ENCODE peak calls at places on chromosomes 2 and 18, in eight cellular contexts. I, B, Z, L, J, T, Q and E are unnamed samples. For H3K27me3, the result is how much of the 10 kb centered on the place peaks cover.

GRCh38 chr2:3730646-3731045 is 27.3 kb downstream of the DCDC2C start:
- DNase-seq in J (no peak), Z (no peak), L (no peak), B (no peak), I (no peak), Q (peak), T (no peak), E (no peak)

GRCh38 chr2:23506460-23507266 is 121.7 kb downstream of the KLHL29 start:
- DNase-seq in B (no peak), L (no peak), I (no peak), J (no peak), Z (no peak), T (no peak), Q (no peak), E (no peak)

GRCh38 chr18:72768681-72769229 is 99.0 kb downstream of the NETO1 start:
- DNase-seq in T (no peak), I (no peak), J (no peak), L (no peak), Q (no peak), B (no peak), Z (no peak), E (no peak)

GRCh38 chr2:152407204-152407721 is 72.3 kb downstream of the FMNL2 start:
- DNase-seq in I (peak), Q (peak), Z (no peak), B (peak), L (no peak), T (no peak), J (no peak), E (no peak)

GRCh38 chr2:5322414-5322813 is 369.8 kb upstream of the SOX11 start:
- DNase-seq in B (no peak), J (no peak), Q (no peak), Z (no peak), I (no peak), T (no peak), L (no peak), E (no peak)

GRCh38 chr18:3725100-3725499 is 275.1 kb downstream of the TGIF1 start:
- DNase-seq in B (no peak), I (no peak), Q (no peak), J (no peak), T (no peak), L (no peak), Z (no peak), E (no peak)

GRCh38 chr2:177693658-177694334 is 301.2 kb downstream of the AGPS start:
- DNase-seq in I (no peak), Z (no peak), Q (no peak), J (no peak), L (no peak), T (no peak), B (no peak), E (no peak)

GRCh38 chr2:237998530-237998929 is 31.7 kb downstream of the UBE2F start:
- DNase-seq in I (no peak), J (no peak), Z (no peak), Q (peak), B (no peak), T (no peak), L (no peak), E (no peak)

GRCh38 chr2:113876503-113877387 is 13.1 kb upstream of the ACTR3 start:
- DNase-seq in L (peak), B (peak), Q (no peak), T (peak), I (no peak), Z (no peak), J (no peak), E (peak)

GRCh38 chr2:64804651-64805050 is 150.9 kb upstream of the SERTAD2 start:
- DNase-seq in I (no peak), B (no peak), Q (no peak), L (no peak), Z (no peak), T (no peak), J (no peak), E (no peak)

GRCh38 chr2:109226128-109226527 is 97.1 kb downstream of the SH3RF3 start:
- DNase-seq in T (no peak), I (no peak), Z (peak), Q (no peak), B (peak), L (no peak), J (no peak), E (no peak)

GRCh38 chr2:19865151-19865550 is 36.6 kb downstream of the TTC32 start:
- DNase-seq in I (no peak), T (no peak), Q (no peak), Z (no peak), L (no peak), B (no peak), J (no peak), E (no peak)

GRCh38 chr2:147149589-147150245 is 695.1 kb upstream of the ACVR2A start:
- DNase-seq in Q (peak), L (peak), J (no peak), B (no peak), I (no peak), T (no peak), Z (no peak), E (no peak)

GRCh38 chr18:72601481-72601880 is 57.3 kb upstream of the CBLN2 start:
- DNase-seq in I (no peak), Q (no peak), L (no peak), B (no peak), J (no peak), T (no peak), Z (no peak), E (no peak)

GRCh38 chr18:42909095-42909494 is 206.4 kb downstream of the RIT2 start:
- DNase-seq in L (no peak), J (no peak), T (no peak), I (no peak), Q (no peak), Z (no peak), B (no peak), E (no peak)

GRCh38 chr2:236871500-236872001 is 214.1 kb upstream of the COPS8 start:
- DNase-seq in Q (peak), T (peak), L (no peak), I (peak), B (peak), J (peak), Z (peak), E (peak)

GRCh38 chr2:221767106-221767878 is 195.2 kb upstream of the EPHA4 start:
- DNase-seq in L (no peak), Z (no peak), I (no peak), B (no peak), T (no peak), Q (peak), J (no peak), E (no peak)

GRCh38 chr18:44758821-44759624 is 78.3 kb downstream of the SETBP1 start:
- DNase-seq in Q (no peak), B (no peak), Z (no peak), I (no peak), L (no peak), J (no peak), T (no peak), E (no peak)

GRCh38 chr18:9627642-9628041 is 13.3 kb upstream of the PPP4R1 start:
- DNase-seq in J (no peak), B (no peak), I (no peak), Q (peak), L (no peak), T (no peak), Z (no peak), E (no peak)

GRCh38 chr18:55953326-55953725 is 365.3 kb upstream of the TCF4 start:
- DNase-seq in Z (no peak), J (no peak), T (no peak), I (no peak), L (no peak), B (no peak), Q (no peak), E (no peak)

GRCh38 chr2:3968736-3969135 is 265.4 kb downstream of the DCDC2C start:
- DNase-seq in Z (no peak), Q (no peak), T (no peak), B (no peak), I (no peak), L (no peak), J (peak), E (peak)

GRCh38 chr2:190486037-190486623 is 48.4 kb downstream of the NEMP2 start:
- DNase-seq in B (no peak), Q (peak), Z (no peak), J (no peak), I (no peak), T (no peak), L (no peak), E (no peak)

GRCh38 chr18:9708057-9708881 is at the start of gene RAB31:
- DNase-seq in I (peak), J (peak), T (peak), Z (peak), L (peak), Q (peak), B (peak), E (peak)

GRCh38 chr2:150598383-150598782 is 110.9 kb upstream of the RND3 start:
- DNase-seq in B (no peak), Z (no peak), I (no peak), J (no peak), T (peak), Q (no peak), L (no peak), E (no peak)

GRCh38 chr2:216160786-216161185 is 51.6 kb downstream of the XRCC5 start:
- DNase-seq in L (no peak), T (no peak), I (no peak), B (no peak), J (no peak), Z (no peak), Q (no peak), E (no peak)

GRCh38 chr2:49490710-49491109 is 336.4 kb upstream of the FSHR start:
- DNase-seq in T (peak), Z (no peak), I (peak), B (peak), J (no peak), L (peak), Q (peak), E (no peak)

GRCh38 chr2:54619660-54620231 is 103.7 kb upstream of the EML6 start:
- DNase-seq in Z (no peak), B (no peak), L (no peak), Q (no peak), J (no peak), T (peak), I (no peak), E (no peak)
- H3K27ac ChIP-seq in Z (peak), B (peak), L (peak), Q (no peak), J (no peak), T (peak), I (peak), E (peak)

GRCh38 chr2:26578581-26578980 is 62.6 kb downstream of the CIB4 start:
- DNase-seq in I (no peak), T (no peak), Q (no peak), B (no peak), Z (no peak), J (no peak), L (no peak), E (no peak)

GRCh38 chr2:26574900-26575560 is 66.1 kb downstream of the CIB4 start:
- DNase-seq in J (no peak), I (no peak), L (no peak), T (no peak), Q (no peak), Z (no peak), B (no peak), E (no peak)

GRCh38 chr2:26575836-26576564 is 65.2 kb downstream of the CIB4 start:
- DNase-seq in B (no peak), I (no peak), Q (no peak), J (no peak), T (no peak), Z (no peak), L (no peak), E (no peak)

GRCh38 chr2:26577442-26578433 is 63.4 kb downstream of the CIB4 start:
- DNase-seq in B (peak), T (peak), I (peak), Q (peak), L (peak), J (peak), Z (no peak), E (peak)

DNA sequence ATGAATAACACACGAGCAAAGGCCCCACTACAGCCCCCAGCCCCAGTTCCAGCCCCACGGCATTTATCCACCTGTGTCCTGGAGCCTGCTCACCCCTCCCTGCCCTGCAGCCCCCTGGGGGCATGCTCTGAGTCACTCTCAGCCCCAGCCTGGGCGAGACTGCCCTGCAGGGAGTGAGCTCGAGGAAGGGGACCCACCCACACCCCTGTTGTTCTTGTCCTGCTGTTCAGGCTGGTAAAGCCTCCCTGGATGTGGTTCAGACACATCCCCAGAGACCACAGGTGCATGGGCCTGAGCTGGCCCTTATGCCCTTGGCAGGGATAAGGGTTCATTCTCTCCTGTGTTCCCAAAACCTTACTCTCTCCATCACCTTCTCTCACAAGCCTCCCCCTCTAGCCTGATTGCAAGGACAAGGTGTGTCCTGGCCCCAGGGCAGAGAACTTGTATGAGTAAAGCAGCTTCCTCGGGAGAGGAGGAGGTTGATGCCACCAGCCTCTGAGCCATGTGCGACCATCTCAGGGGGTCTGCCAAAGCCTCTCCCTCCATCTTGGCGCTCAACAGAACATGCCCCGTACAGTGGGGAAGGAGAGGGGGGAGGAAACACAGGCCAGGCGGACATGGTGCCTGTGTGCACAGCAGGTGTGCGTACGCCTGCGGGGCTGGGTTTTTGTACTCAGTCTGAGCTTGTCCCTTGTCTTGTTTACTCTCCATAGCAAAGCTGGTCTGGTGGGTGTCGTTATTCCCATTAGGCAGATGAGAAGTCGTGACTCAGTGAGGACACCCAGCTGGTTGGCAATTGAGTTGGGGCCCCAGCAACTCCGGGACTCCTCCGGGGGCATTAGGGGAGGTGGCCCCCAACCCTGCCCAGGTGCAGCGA is 64.4 kb downstream of the CIB4 start:
- DNase-seq in B (no peak), L (no peak), T (no peak), Q (no peak), I (no peak), Z (no peak), J (no peak), E (no peak)
- H3K27me3 ChIP-seq in B (under half), L (under half), T (under half), Q (half or more), I (under half), Z (under half), J (under half), E (under half)

GRCh38 chr2:31386172-31386571 is 28.4 kb downstream of the XDH start:
- DNase-seq in T (no peak), I (no peak), Z (no peak), L (no peak), Q (no peak), B (no peak), J (no peak), E (peak)

GRCh38 chr2:31387850-31388249 is 26.7 kb downstream of the XDH start:
- DNase-seq in T (no peak), I (no peak), B (no peak), J (no peak), Z (no peak), L (no peak), Q (no peak), E (peak)

GRCh38 chr2:31388736-31389135 is 25.8 kb downstream of the XDH start:
- DNase-seq in J (no peak), L (no peak), B (no peak), T (no peak), Z (no peak), Q (no peak), I (no peak), E (peak)

GRCh38 chr2:31384771-31385276 is 29.7 kb downstream of the XDH start:
- DNase-seq in I (no peak), T (no peak), Z (no peak), J (no peak), B (no peak), L (no peak), Q (peak), E (peak)

DNA sequence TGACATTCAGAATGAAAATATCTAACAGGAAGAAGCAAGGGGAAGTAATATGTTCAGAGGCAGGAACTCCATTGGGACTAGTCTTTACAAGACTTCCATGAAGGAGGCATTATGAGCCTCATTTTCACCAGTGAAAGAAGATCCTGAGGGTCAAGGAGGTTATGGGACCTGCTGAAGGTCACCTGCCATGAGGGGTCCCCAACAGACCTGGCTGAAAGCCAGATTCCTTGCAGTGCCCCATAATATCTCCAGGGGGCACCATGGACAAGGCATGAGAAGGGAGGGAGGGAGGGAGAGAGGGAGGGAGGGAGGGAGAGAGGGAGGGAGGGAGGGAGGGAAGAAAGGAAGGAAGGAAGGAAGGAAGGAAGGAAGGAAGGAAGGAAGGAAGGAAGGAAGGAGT is 27.9 kb downstream of the XDH start:
- DNase-seq in Q (peak), J (no peak), Z (no peak), I (no peak), T (no peak), L (no peak), B (no peak), E (peak)
- H3K27ac ChIP-seq in Q (no peak), J (no peak), Z (no peak), I (no peak), T (no peak), L (no peak), B (no peak), E (no peak)

GRCh38 chr2:231038483-231039293 is 1.4 kb downstream of the C2orf72 start:
- DNase-seq in T (no peak), I (no peak), J (no peak), Q (no peak), L (no peak), B (no peak), Z (no peak), E (no peak)
- H3K27me3 ChIP-seq in T (under half), I (half or more), J (half or more), Q (half or more), L (under half), B (under half), Z (under half), E (under half)

GRCh38 chr18:59062643-59063006 is 77.1 kb upstream of the SEC11C start:
- DNase-seq in J (no peak), I (no peak), T (no peak), B (no peak), Z (no peak), Q (no peak), L (no peak), E (no peak)
- H3K27ac ChIP-seq in J (no peak), I (no peak), T (no peak), B (no peak), Z (no peak), Q (no peak), L (no peak), E (no peak)

DNA sequence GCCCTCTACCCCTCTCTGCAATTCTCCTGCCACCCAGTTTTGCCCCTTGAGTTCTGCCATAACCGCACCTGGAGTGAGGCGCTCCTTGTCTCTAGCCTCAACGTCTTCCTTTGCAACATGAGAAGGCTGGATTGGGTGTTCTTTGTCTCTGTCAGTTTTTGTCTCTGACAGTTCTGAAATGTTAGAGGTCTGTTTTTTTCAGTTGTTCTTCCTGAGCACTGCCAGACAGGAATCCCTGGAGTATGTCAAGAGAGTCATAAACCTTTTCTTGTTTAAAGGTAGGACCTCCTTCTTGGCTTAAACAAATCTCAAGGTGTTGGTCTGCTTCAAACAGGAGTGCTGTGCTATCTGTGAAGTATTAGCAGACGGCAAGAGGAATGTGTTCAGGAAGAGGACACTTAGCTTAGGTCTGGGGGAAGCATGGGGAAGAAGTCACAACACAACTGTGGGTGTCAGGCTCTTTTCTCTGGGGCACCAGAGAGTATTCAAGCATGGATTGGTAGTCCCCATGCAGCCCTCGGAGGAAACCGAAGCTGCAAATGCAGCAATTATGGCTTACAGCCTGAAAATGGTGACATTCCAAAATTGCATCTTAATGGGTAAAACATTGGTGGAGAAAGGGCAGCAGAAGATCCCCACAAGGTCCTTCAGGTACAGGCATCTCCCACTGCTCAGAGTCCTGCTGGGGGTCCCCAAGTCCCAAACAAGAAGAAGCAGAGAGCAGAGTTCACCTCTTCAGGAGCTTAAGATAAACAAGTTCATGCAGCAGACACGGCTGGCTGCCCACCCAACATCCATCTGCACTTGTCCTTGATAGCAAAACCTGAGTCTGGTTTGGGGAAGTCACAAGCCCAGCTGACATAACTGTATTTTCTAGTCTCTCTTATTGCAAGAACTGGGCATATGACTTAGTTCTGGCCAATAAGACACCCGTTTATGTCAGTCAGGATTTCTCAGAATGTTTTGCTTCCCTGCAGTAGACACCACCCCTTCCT is 32.1 kb downstream of the AFF3 start:
- DNase-seq in Q (no peak), T (no peak), I (no peak), J (no peak), Z (no peak), L (no peak), B (no peak), E (no peak)
- H3K27me3 ChIP-seq in Q (half or more), T (under half), I (under half), J (under half), Z (under half), L (under half), B (under half), E (under half)

DNA sequence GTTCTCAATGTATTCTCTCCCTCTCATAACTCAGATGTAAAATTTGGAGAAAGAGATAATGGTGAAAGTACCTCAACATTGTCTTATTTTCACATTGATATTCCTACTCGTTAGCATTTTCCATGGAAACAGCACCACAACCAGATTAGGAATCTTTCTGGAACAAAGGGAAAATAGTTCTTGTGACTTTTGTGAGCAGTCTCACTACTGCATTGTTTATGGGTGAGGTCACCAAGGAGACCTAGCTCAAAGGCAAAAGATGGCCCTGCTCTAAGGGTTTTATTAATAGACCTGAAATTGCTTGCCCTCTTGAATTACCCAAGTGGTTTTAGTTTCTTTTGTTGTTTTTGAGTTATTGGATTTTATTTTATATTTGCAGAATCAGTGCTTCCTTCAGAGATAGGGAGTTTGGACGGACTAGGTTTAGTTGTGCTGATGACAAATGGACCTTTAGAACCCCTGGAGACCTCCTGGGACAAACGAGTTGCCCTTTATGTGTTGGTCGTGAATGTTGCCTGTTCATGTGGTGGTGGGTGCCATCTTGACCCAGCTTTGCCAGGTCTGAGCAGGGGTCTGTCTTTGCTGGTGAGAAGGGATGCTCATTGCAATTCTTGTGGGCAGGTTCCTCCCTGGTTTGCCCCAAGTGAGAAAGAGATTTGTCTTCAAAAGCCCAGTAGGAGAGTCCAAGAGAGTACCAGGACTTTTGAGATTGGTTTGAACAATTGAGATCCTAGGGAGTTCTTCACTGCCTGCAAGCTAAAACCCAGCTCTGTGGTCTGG is 58.1 kb downstream of the INPP4A start:
- DNase-seq in B (no peak), Z (peak), I (no peak), Q (peak), L (no peak), J (no peak), T (no peak), E (no peak)
- H3K27ac ChIP-seq in B (no peak), Z (no peak), I (no peak), Q (peak), L (no peak), J (no peak), T (peak), E (no peak)